ENCODE peak calls at places on chromosomes 13 and 19, in five cellular contexts. T, I, Q, Y and V are unnamed samples.

GRCh38 chr19:14004619-14005380 is 1.3 kb downstream of the RFX1 start:
- DNase-seq in T (no peak), I (no peak), Q (no peak), Y (no peak), V (no peak)

GRCh38 chr13:65855276-65855675 is 1374.9 kb downstream of the PCDH9 start:
- DNase-seq in T (no peak), I (no peak), Q (peak), Y (no peak), V (no peak)

GRCh38 chr13:32969516-32969941 is 46.7 kb upstream of the KL start:
- DNase-seq in T (no peak), I (no peak), Q (peak), Y (peak), V (no peak)

GRCh38 chr19:6233051-6233826 is 46.5 kb downstream of the MLLT1 start:
- DNase-seq in T (no peak), I (no peak), Q (peak), Y (peak), V (no peak)

GRCh38 chr19:13082192-13083007 is 20.3 kb downstream of the LYL1 start:
- DNase-seq in T (no peak), I (peak), Q (peak), Y (peak), V (no peak)

GRCh38 chr13:20054586-20054985 is 96.1 kb downstream of the ZMYM2 start:
- DNase-seq in T (no peak), I (no peak), Q (no peak), Y (no peak), V (no peak)

GRCh38 chr19:13968383-13968935 is 16.1 kb downstream of the DCAF15 start:
- DNase-seq in T (no peak), I (no peak), Q (no peak), Y (no peak), V (no peak)

GRCh38 chr13:20566424-20566916 is 487 bp upstream of the IFT88 start:
- DNase-seq in T (peak), I (no peak), Q (peak), Y (peak), V (peak)

GRCh38 chr13:22311734-22312404 is 641.0 kb downstream of the FGF9 start:
- DNase-seq in T (no peak), I (peak), Q (no peak), Y (no peak), V (no peak)

GRCh38 chr19:7505288-7505681 is 10.6 kb upstream of the ZNF358 start:
- DNase-seq in T (no peak), I (peak), Q (no peak), Y (no peak), V (peak)

GRCh38 chr13:48000559-48001126 is 430 bp downstream of the SUCLA2 start:
- DNase-seq in T (no peak), I (peak), Q (peak), Y (peak), V (no peak)

GRCh38 chr13:105773887-105774538 is 761.4 kb downstream of the EFNB2 start:
- DNase-seq in T (peak), I (no peak), Q (peak), Y (peak), V (peak)

GRCh38 chr19:52007805-52008557 is at the start of gene ZNF615:
- DNase-seq in T (peak), I (peak), Q (peak), Y (peak), V (peak)

GRCh38 chr19:18194208-18194530 is 1.2 kb downstream of the MPV17L2 start:
- DNase-seq in T (no peak), I (no peak), Q (no peak), Y (no peak), V (no peak)

GRCh38 chr19:18193388-18194207 is 580 bp downstream of the MPV17L2 start:
- DNase-seq in T (no peak), I (no peak), Q (no peak), Y (no peak), V (no peak)

GRCh38 chr19:18196511-18196845 is 3.5 kb downstream of the MPV17L2 start:
- DNase-seq in T (no peak), I (no peak), Q (no peak), Y (no peak), V (no peak)

GRCh38 chr19:18192673-18193387 is at the start of gene MPV17L2:
- DNase-seq in T (peak), I (peak), Q (peak), Y (peak), V (peak)

GRCh38 chr19:18194554-18195238 is 1.7 kb downstream of the MPV17L2 start:
- DNase-seq in T (no peak), I (peak), Q (peak), Y (peak), V (no peak)
- H3K4me2 ChIP-seq in T (peak), I (peak), Q (peak), Y (peak), V (peak)

GRCh38 chr19:18698321-18699167 is 15.1 kb downstream of the CRTC1 start:
- DNase-seq in T (no peak), I (no peak), Q (no peak), Y (no peak), V (no peak)

GRCh38 chr19:18704054-18704453 is 20.6 kb downstream of the CRTC1 start:
- DNase-seq in T (no peak), I (no peak), Q (no peak), Y (no peak), V (no peak)

GRCh38 chr19:18699403-18700054 is 16.0 kb downstream of the CRTC1 start:
- DNase-seq in T (no peak), I (no peak), Q (no peak), Y (no peak), V (peak)

GRCh38 chr19:18700501-18701249 is 17.2 kb downstream of the CRTC1 start:
- DNase-seq in T (no peak), I (peak), Q (peak), Y (peak), V (no peak)

GRCh38 chr19:18701250-18701608 is 17.7 kb downstream of the CRTC1 start:
- DNase-seq in T (no peak), I (no peak), Q (no peak), Y (no peak), V (no peak)
- H3K27ac ChIP-seq in T (no peak), I (no peak), Q (no peak), Y (no peak), V (no peak)

GRCh38 chr13:31887311-31887710 is 144.3 kb upstream of the FRY start:
- DNase-seq in T (no peak), I (no peak), Q (peak), Y (peak), V (no peak)
- H3K4me2 ChIP-seq in T (no peak), I (no peak), Q (no peak), Y (peak), V (no peak)

GRCh38 chr13:50909605-50910482 is at the start of gene RNASEH2B:
- DNase-seq in T (peak), I (peak), Q (peak), Y (peak), V (peak)
- H3K27ac ChIP-seq in T (peak), I (no peak), Q (peak), Y (peak), V (peak)

DNA sequence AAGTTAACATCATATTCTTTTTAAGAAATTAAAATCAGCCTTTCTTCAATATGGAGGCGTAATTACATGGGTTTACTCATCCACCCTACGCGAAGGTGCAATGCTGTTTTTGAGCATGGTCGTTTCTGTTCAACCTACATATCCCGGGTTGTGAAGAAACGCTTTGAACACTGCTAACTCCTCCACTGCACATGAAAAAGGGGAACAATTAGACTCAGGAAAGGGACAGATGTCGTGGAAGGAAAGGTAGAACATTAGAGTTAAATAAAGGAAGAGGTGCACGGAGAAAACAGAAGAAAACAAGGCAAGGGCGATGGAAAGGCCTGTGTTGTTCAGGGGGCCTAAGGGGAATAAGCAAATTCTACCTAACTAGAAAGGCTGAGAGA is 4.1 kb downstream of the ZIC5 start:
- DNase-seq in T (no peak), I (no peak), Q (no peak), Y (no peak), V (no peak)
- H3K4me2 ChIP-seq in T (peak), I (peak), Q (no peak), Y (no peak), V (peak)

GRCh38 chr19:49840736-49841249 is 10.2 kb upstream of the PTOV1 start:
- DNase-seq in T (no peak), I (no peak), Q (no peak), Y (no peak), V (no peak)

GRCh38 chr19:49840321-49840720 is 10.6 kb upstream of the PTOV1 start:
- DNase-seq in T (no peak), I (no peak), Q (no peak), Y (no peak), V (no peak)

GRCh38 chr19:49844138-49844740 is 6.7 kb upstream of the PTOV1 start:
- DNase-seq in T (no peak), I (no peak), Q (no peak), Y (no peak), V (no peak)

GRCh38 chr19:49845433-49845832 is 5.5 kb upstream of the PTOV1 start:
- DNase-seq in T (no peak), I (no peak), Q (peak), Y (no peak), V (no peak)

GRCh38 chr19:49843265-49843664 is 7.7 kb upstream of the PTOV1 start:
- DNase-seq in T (no peak), I (no peak), Q (no peak), Y (no peak), V (no peak)
- H3K27ac ChIP-seq in T (no peak), I (no peak), Q (no peak), Y (no peak), V (no peak)

GRCh38 chr19:55278391-55279135 is 1.3 kb downstream of the HSPBP1 start:
- DNase-seq in T (no peak), I (no peak), Q (no peak), Y (no peak), V (no peak)
- H3K4me2 ChIP-seq in T (peak), I (peak), Q (peak), Y (peak), V (peak)